ENCODE peak calls at places on chromosome 14, in nine cellular contexts. J is mucosa of descending colon, D is GM12865, R is neural crest cell, L is bronchial epithelial cell, H is tibial nerve, I is transverse colon, Y is uterus, G is cardiac fibroblast. Z is an unnamed sample.

GRCh38 chr14:59155886-59156285 is 32.6 kb upstream of the DAAM1 start:
- DNase-seq in L (no peak), J (no peak), I (no peak), H (no peak), D (no peak), Y (no peak), G (peak; percentile 12), R (no peak), Z (no peak)

GRCh38 chr14:21867541-21867940 is 193.9 kb upstream of the OR4E1 start:
- DNase-seq in G (peak; percentile 16), D (no peak), L (peak; percentile 84), I (no peak), Y (no peak), J (no peak), R (no peak), H (no peak), Z (no peak)

GRCh38 chr14:52068741-52069616 is at the start of gene NID2:
- DNase-seq in Y (peak; percentile 93), L (peak; percentile 20), H (peak; percentile 83), G (peak; percentile 98), R (peak; percentile 84), I (peak; percentile 82), J (peak; percentile 81), D (peak; percentile 31), Z (peak; percentile 87)

GRCh38 chr14:56945291-56945690 is 135.0 kb upstream of the OTX2 start:
- DNase-seq in I (no peak), G (no peak), L (no peak), R (no peak), J (no peak), H (no peak), D (no peak), Y (no peak), Z (no peak)

GRCh38 chr14:53865716-53866115 is 90.9 kb downstream of the BMP4 start:
- DNase-seq in Y (no peak), G (peak; percentile 34), J (no peak), I (no peak), R (no peak), L (no peak), H (no peak), D (no peak), Z (no peak)

GRCh38 chr14:75294649-75295033 is 16.0 kb downstream of the FOS start:
- DNase-seq in H (no peak), J (no peak), D (no peak), G (peak; percentile 37), Y (no peak), R (no peak), I (no peak), L (no peak), Z (no peak)

GRCh38 chr14:102229739-102230092 is 75.2 kb downstream of the MOK start:
- DNase-seq in Y (no peak), D (no peak), J (no peak), L (no peak), G (no peak), I (no peak), R (no peak), H (no peak), Z (no peak)

GRCh38 chr14:83826838-83827237 is 1703.1 kb upstream of the FLRT2 start:
- DNase-seq in J (no peak), L (peak; percentile 26), H (no peak), D (no peak), R (no peak), G (peak; percentile 20), I (no peak), Y (no peak), Z (no peak)

GRCh38 chr14:105393151-105393550 is 5.2 kb upstream of the TEX22 start:
- DNase-seq in D (no peak), J (peak; percentile 46), L (no peak), I (no peak), G (no peak), H (no peak), R (no peak), Y (no peak), Z (no peak)

GRCh38 chr14:89614009-89614691 is 197.1 kb upstream of the FOXN3 start:
- DNase-seq in H (no peak), D (no peak), J (no peak), Y (no peak), G (no peak), I (no peak), R (no peak), L (no peak), Z (no peak)

GRCh38 chr14:81450100-81450531 is 50.0 kb upstream of the STON2 start:
- DNase-seq in R (no peak), H (no peak), G (no peak), I (no peak), L (no peak), Y (peak; percentile 38), D (no peak), J (no peak), Z (no peak)

GRCh38 chr14:73865536-73866113 is 14.0 kb downstream of the PTGR2 start:
- DNase-seq in H (no peak), D (no peak), Y (no peak), J (no peak), G (no peak), I (no peak), R (no peak), L (no peak), Z (no peak)

GRCh38 chr14:101236496-101237240 is 324.6 kb upstream of the DIO3 start:
- DNase-seq in H (no peak), L (no peak), Y (no peak), I (no peak), R (no peak), G (no peak), J (no peak), D (no peak), Z (no peak)

GRCh38 chr14:104979758-104980591 is 1.8 kb upstream of the AHNAK2 start:
- DNase-seq in G (peak; percentile 60), L (peak; percentile 57), R (no peak), H (no peak), J (no peak), I (no peak), D (no peak), Y (peak; percentile 65), Z (no peak)

GRCh38 chr14:69268763-69269162 is 8.8 kb downstream of the GALNT16 start:
- DNase-seq in J (no peak), Y (no peak), D (no peak), I (no peak), H (no peak), G (peak; percentile 38), R (no peak), L (peak; percentile 76), Z (no peak)

GRCh38 chr14:60655114-60655897 is 6.0 kb upstream of the SIX1 start:
- DNase-seq in J (no peak), Y (no peak), G (no peak), L (no peak), H (no peak), D (no peak), R (no peak), I (no peak), Z (no peak)

GRCh38 chr14:74843653-74844052 is 32.3 kb downstream of the PROX2 start:
- DNase-seq in G (peak; percentile 68), J (no peak), Y (no peak), L (no peak), H (no peak), D (no peak), R (no peak), I (no peak), Z (no peak)

GRCh38 chr14:33469898-33470297 is 481.0 kb downstream of the EGLN3 start:
- DNase-seq in J (no peak), I (peak; percentile 13), G (no peak), R (no peak), D (no peak), H (no peak), L (no peak), Y (no peak), Z (no peak)

GRCh38 chr14:33477752-33478151 is 473.1 kb downstream of the EGLN3 start:
- DNase-seq in G (peak; percentile 9), I (no peak), J (no peak), L (no peak), R (no peak), D (no peak), Y (no peak), H (no peak), Z (no peak)

GRCh38 chr14:33480589-33481184 is 470.2 kb downstream of the EGLN3 start:
- DNase-seq in J (no peak), L (no peak), I (no peak), Y (no peak), H (no peak), D (no peak), G (no peak), R (no peak), Z (no peak)

GRCh38 chr14:33475623-33476022 is 475.3 kb downstream of the EGLN3 start:
- DNase-seq in G (peak; percentile 78), I (peak; percentile 73), J (no peak), Y (no peak), H (no peak), L (peak; percentile 33), D (peak; percentile 5), R (peak; percentile 63), Z (no peak)
- TF ChIP-seq CTCF in G (peak; percentile 36), I (peak; percentile 61), J (no peak), Y (no peak), H (no peak), L (peak; percentile 40), D (no peak), R (peak; percentile 69), Z (peak; percentile 43)

GRCh38 chr14:50955373-50956043 is 11.2 kb upstream of the PYGL start:
- DNase-seq in I (peak; percentile 77), D (peak; percentile 46), G (peak; percentile 87), H (peak; percentile 31), Y (peak; percentile 88), L (peak; percentile 100), J (peak; percentile 83), R (no peak), Z (no peak)
- TF ChIP-seq CTCF in I (peak; percentile 51), D (no peak), G (peak; percentile 66), H (peak; percentile 19), Y (no peak), L (peak; percentile 63), J (peak; percentile 10), R (peak; percentile 51), Z (no peak)

DNA sequence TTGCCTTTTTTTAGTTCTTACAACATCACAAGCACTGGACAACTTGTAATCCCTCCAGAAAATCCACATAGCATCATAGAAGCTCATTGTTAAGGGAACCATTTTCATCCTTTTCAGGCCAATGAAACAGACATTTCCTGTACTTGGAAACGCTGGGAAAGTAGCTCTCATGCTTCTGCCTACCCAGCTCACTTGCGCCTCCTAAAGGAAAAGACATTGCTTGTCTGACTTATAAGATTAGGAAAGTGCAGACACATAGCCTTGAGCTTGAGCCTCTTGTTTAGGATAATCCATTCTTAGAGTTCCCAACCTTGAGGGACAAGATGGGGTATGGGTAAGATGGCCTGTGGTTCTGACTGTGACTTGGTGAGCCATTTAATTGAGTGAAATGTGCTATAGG is 589.5 kb downstream of the NOVA1 start:
- DNase-seq in J (no peak), D (no peak), L (peak; percentile 1), H (no peak), G (no peak), R (no peak), Y (no peak), I (no peak), Z (no peak)
- TF ChIP-seq CTCF in J (no peak), D (no peak), L (no peak), H (no peak), G (peak; percentile 8), R (peak; percentile 33), Y (no peak), I (no peak), Z (no peak)

DNA sequence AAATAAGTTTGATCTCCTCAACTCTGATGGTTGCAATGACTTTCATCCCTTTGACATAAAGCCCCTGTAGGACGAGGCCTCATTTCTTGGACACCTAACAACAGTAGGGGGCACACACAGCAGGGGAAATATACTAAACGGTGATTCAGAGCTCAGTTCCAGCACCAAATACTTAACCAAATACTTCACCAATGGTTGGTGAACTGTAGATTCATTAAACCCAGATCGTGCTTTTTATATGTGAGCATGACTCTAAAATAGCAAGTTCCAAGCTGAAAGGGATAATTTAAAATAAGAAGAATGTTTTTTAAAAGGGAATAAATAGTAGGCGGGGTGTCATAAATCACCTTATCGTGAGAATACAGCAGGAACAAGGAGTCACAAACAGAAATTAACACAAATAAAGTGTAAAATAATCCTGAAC is 53.2 kb downstream of the ATG2B start:
- DNase-seq in L (no peak), R (no peak), H (no peak), Y (no peak), G (peak; percentile 4), I (no peak), D (no peak), J (no peak), Z (no peak)
- TF ChIP-seq CTCF in L (no peak), R (no peak), H (no peak), Y (no peak), G (no peak), I (no peak), D (no peak), J (no peak), Z (no peak)

Z was measured in mesothelial cell of epicardium.